ENCODE peak calls at places on chromosomes 16 and 17, in four cellular contexts. Q, G, W and X are unnamed samples.

GRCh38 chr16:79021991-79022390 is 578.5 kb downstream of the MAF start:
- DNase-seq in Q (no peak), G (no peak), W (no peak), X (no peak)

GRCh38 chr16:29029168-29029994 is 44.5 kb downstream of the LAT start:
- DNase-seq in Q (no peak), G (peak), W (peak), X (peak)

GRCh38 chr17:45270828-45271418 is 9.0 kb upstream of the SPATA32 start:
- DNase-seq in Q (no peak), G (no peak), W (peak), X (no peak)

GRCh38 chr16:76059186-76059585 is 218.0 kb upstream of the CNTNAP4 start:
- DNase-seq in Q (no peak), G (no peak), W (no peak), X (no peak)

GRCh38 chr17:16917995-16918394 is 53.9 kb downstream of the TNFRSF13B start:
- DNase-seq in Q (no peak), G (no peak), W (no peak), X (no peak)

GRCh38 chr17:45092932-45093430 is 31.9 kb downstream of the NMT1 start:
- DNase-seq in Q (no peak), G (peak), W (peak), X (peak)

GRCh38 chr17:5700791-5701190 is 116.5 kb upstream of the NLRP1 start:
- DNase-seq in Q (no peak), G (no peak), W (no peak), X (no peak)

GRCh38 chr16:68096491-68096890 is 11.3 kb downstream of the NFATC3 start:
- DNase-seq in Q (peak), G (no peak), W (no peak), X (no peak)

GRCh38 chr16:11501583-11502138 is 85.1 kb downstream of the LITAF start:
- DNase-seq in Q (no peak), G (no peak), W (no peak), X (no peak)

GRCh38 chr17:41428591-41429326 is 4.4 kb upstream of the KRT37 start:
- DNase-seq in Q (no peak), G (no peak), W (no peak), X (peak)

GRCh38 chr17:6456914-6457687 is 12.8 kb downstream of the PIMREG start:
- DNase-seq in Q (peak), G (no peak), W (peak), X (no peak)

GRCh38 chr16:29850998-29851397 is 12.0 kb downstream of the CDIPT start:
- DNase-seq in Q (no peak), G (no peak), W (no peak), X (no peak)

GRCh38 chr16:81939164-81940067 is 71.9 kb downstream of the SDR42E1 start:
- DNase-seq in Q (peak), G (no peak), W (no peak), X (no peak)

GRCh38 chr16:87027056-87027616 is 290.1 kb downstream of the C16orf95 start:
- DNase-seq in Q (no peak), G (no peak), W (no peak), X (no peak)

GRCh38 chr17:19646788-19647696 is 1.5 kb upstream of the ALDH3A2 start:
- DNase-seq in Q (peak), G (no peak), W (no peak), X (no peak)

GRCh38 chr16:81263470-81264200 is 25.1 kb downstream of the BCO1 start:
- DNase-seq in Q (no peak), G (no peak), W (no peak), X (no peak)

GRCh38 chr17:48351916-48352332 is 78.1 kb downstream of the SKAP1 start:
- DNase-seq in Q (peak), G (no peak), W (peak), X (no peak)

GRCh38 chr16:24748242-24748641 is 18.8 kb downstream of the TNRC6A start:
- DNase-seq in Q (peak), G (peak), W (peak), X (peak)

GRCh38 chr17:47869114-47869513 is 18.2 kb upstream of the SP6 start:
- DNase-seq in Q (no peak), G (no peak), W (no peak), X (no peak)

DNA sequence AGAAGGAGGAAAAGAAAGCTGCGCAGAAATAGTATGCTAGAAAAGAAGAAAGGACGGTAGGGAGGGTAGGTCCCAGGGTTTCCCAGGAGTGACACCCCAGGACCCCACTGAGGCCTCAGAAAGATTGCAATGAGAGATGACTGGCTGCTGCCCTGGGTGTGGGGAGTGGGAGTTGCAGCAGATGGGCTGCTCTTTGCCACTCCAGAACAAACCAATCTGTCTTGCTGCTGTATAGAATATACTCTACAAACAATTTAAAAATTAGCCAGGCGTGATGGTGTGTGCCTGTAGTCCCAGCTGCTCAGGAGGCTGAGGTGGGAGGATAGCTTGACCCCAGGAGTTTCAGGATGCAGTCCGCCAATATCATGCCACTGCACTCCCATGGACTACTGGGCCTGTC is 207.6 kb upstream of the C16orf82 start:
- DNase-seq in Q (no peak), G (no peak), W (no peak), X (no peak)
- H3K4me3 ChIP-seq in Q (no peak), G (no peak), W (no peak), X (no peak)

DNA sequence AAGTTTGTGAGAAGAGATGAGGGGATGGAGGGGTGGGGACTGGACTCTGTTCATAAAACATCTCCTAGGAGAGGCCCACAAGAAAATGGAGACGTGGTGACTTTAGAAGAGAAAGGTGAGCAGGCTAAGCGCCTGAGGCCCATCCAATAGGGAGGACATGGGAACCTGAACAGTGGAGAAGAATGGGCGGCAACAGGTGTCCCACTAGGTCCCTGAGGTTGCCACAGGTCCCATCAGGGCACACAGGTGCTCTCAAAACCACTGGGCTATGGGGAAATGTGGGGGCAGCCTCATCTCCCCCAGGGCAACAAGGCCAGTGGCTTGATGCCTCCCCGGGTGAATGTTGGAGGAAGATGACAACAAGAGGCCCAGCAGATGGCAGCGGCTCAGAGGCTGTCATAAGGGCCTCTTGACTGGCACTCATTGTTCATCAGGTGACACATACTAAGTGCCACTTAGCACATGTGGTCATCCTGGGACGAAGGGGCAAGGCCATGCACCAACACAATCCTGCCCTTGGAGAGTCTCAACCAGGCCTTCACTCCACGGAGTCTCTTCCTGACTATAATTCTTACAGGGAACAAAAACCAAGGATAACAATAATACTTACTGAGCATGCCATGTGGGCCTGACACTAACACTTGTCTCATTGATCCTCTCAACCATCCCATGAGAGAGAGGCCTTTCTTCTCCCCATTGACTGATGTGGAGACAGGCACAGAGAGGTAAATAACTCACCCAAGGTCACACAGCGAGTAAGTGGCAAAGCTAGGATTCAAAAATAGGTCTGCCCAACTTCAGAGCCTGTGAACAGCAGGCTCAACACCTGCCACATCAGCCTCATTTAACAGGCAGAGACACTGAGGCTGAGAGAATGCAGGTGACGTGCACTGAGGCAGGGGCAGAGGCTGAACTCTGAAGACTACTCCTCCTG is 38.0 kb downstream of the CUEDC1 start:
- DNase-seq in Q (no peak), G (no peak), W (no peak), X (no peak)
- H3K27ac ChIP-seq in Q (no peak), G (no peak), W (peak), X (no peak)

DNA sequence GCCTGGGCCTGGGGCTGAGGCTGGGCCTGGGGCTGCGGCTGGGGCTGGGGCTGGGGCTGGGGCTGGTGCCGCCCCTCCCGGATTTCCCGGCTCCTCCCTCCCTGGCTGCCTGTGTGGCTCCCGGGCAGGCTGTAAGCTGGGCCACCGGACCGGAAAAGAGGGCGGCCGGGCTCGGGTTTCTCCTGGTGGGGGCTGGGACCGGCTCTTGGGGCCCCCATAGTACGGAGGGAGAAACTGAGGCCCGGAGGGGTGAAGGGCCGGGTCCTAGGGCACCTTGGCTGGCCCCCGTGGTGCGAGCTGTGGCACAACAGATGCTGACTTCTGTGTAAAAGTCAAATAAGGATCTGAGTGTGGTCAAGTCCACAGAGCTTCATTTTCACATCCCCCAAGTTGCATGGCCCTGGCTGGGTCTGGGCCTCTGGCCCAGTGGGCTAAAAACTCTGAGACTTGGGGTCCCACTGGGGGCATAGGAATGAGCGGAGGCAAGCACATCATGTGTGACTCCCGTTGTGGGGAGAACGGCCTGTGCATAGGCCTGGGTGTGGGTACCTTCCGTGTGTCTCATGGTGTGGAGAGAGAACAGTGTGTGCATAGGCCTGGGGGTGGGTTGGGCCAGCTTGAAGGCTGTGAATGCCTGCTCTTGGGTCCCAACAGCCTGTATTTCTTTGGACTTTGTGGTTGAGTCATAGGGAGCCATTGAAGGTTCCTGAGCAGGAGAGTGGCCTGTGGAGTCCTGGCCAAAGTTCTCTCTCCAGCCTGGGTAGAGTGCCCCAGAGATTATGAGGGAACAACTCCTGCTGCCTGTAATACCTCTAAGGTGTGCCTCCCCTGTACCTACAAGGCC is 123.9 kb upstream of the CIBAR2 start:
- DNase-seq in Q (no peak), G (no peak), W (no peak), X (peak)
- H3K4me3 ChIP-seq in Q (no peak), G (peak), W (peak), X (peak)

GRCh38 chr17:32976605-32977004 is 15.0 kb upstream of the SPACA3 start:
- DNase-seq in Q (no peak), G (no peak), W (no peak), X (no peak)
- H3K27ac ChIP-seq in Q (no peak), G (no peak), W (no peak), X (no peak)

DNA sequence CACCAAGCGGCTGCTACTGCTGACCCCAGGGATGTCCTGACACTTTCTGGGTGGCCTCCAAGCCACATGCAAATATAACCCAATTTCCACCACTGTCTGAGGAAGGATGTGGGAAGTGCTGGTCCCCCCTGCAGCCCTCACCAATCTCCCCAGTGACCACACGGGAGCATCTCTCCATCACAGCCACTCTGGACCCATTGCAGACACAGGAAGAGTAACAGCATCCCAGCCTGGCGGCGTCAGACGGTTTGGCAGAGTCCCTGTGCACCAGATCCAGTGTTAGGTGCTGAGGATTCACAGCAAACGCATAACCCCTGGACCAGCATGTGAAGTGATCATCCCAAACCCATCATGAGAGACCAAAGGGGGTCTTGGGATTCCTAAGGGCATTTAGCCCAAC is 163.7 kb upstream of the TNRC6C start:
- DNase-seq in Q (no peak), G (no peak), W (no peak), X (no peak)
- H3K4me3 ChIP-seq in Q (no peak), G (no peak), W (no peak), X (no peak)

GRCh38 chr17:9571201-9571600 is 4.4 kb downstream of the STX8 start:
- DNase-seq in Q (no peak), G (no peak), W (no peak), X (no peak)

GRCh38 chr17:9577402-9577709 is 914 bp downstream of the CFAP52 start:
- DNase-seq in Q (no peak), G (no peak), W (no peak), X (no peak)

GRCh38 chr17:9576521-9577401 is at the start of gene CFAP52:
- DNase-seq in Q (peak), G (peak), W (peak), X (peak)

GRCh38 chr17:9575381-9576072 is at the start of gene STX8:
- DNase-seq in Q (peak), G (peak), W (peak), X (peak)
- H3K27ac ChIP-seq in Q (no peak), G (peak), W (peak), X (peak)

GRCh38 chr17:65557349-65558310 is 3.8 kb downstream of the AXIN2 start:
- DNase-seq in Q (peak), G (no peak), W (peak), X (peak)
- H3K4me3 ChIP-seq in Q (no peak), G (no peak), W (no peak), X (no peak)